ENCODE peak calls at places on chromosomes 16 and 17, in ten cellular contexts. O is nucleus accumbens, W is GM23248, X is T-cell, N is Daoy, H is Ammon's horn, I is ovary, V is fibroblast of mammary gland, P is fibroblast of lung, J is sciatic nerve. U is an unnamed sample.

GRCh38 chr17:1058423-1059130 is 61.6 kb downstream of the TIMM22 start:
- DNase-seq in X (peak), I (no peak), W (peak), V (peak), H (no peak), O (no peak), P (peak), N (peak), J (no peak), U (no peak)

GRCh38 chr17:75896360-75897075 is at the start of gene TRIM65:
- DNase-seq in J (peak), N (peak), P (peak), V (peak), O (peak), H (peak), W (peak), X (peak), I (peak), U (peak)

GRCh38 chr16:4994719-4995434 is 36.7 kb downstream of the SEC14L5 start:
- DNase-seq in W (peak), H (peak), X (no peak), N (no peak), P (no peak), J (peak), I (no peak), V (no peak), O (peak), U (peak)

GRCh38 chr17:47275245-47275984 is 21.8 kb downstream of the ITGB3 start:
- DNase-seq in P (peak), X (no peak), O (no peak), I (peak), W (peak), V (peak), J (peak), N (peak), H (no peak), U (no peak)

GRCh38 chr17:81961087-81961514 is at the start of gene NOTUM:
- DNase-seq in P (peak), N (peak), I (no peak), H (no peak), X (no peak), V (no peak), W (peak), J (no peak), O (no peak), U (no peak)

GRCh38 chr16:86317617-86318021 is 192.7 kb upstream of the FOXF1 start:
- DNase-seq in V (no peak), X (no peak), P (no peak), H (no peak), I (no peak), J (no peak), N (no peak), W (no peak), O (no peak), U (no peak)

GRCh38 chr17:45782889-45783592 is 1.1 kb upstream of the CRHR1 start:
- DNase-seq in V (no peak), P (no peak), N (peak), X (no peak), J (no peak), W (peak), O (no peak), H (peak), I (no peak), U (peak)

GRCh38 chr17:75130632-75131277 is 787 bp downstream of the NT5C start:
- DNase-seq in P (peak), X (no peak), J (no peak), W (peak), I (peak), H (peak), N (peak), V (peak), O (no peak), U (no peak)